ENCODE peak calls at places on chromosomes 12 and 14, in eight cellular contexts. One of them, this sample, is unnamed.

GRCh38 chr12:93108958-93109357 is 179.9 kb upstream of the EEA1 start:
- DNase-seq in SK-N-SH: no peak
- DNase-seq in A549: no peak
- DNase-seq in tibial nerve: no peak
- DNase-seq in stomach: no peak
- DNase-seq in ovary: no peak
- DNase-seq in HepG2: no peak
- DNase-seq in sigmoid colon: no peak
- DNase-seq in this sample: no peak

GRCh38 chr14:78164226-78164853 is 5.8 kb upstream of the NRXN3 start:
- DNase-seq in SK-N-SH: peak; percentile 61
- DNase-seq in A549: peak; percentile 48
- DNase-seq in tibial nerve: no peak
- DNase-seq in stomach: peak; percentile 47
- DNase-seq in ovary: no peak
- DNase-seq in HepG2: peak; percentile 15
- DNase-seq in sigmoid colon: no peak
- DNase-seq in this sample: no peak

GRCh38 chr14:42523656-42524055 is 917.0 kb downstream of the LRFN5 start:
- DNase-seq in SK-N-SH: no peak
- DNase-seq in A549: no peak
- DNase-seq in tibial nerve: no peak
- DNase-seq in stomach: no peak
- DNase-seq in ovary: no peak
- DNase-seq in HepG2: no peak
- DNase-seq in sigmoid colon: no peak
- DNase-seq in this sample: no peak

GRCh38 chr14:71498151-71498734 is 434.0 kb upstream of the RGS6 start:
- DNase-seq in SK-N-SH: no peak
- DNase-seq in A549: no peak
- DNase-seq in tibial nerve: no peak
- DNase-seq in stomach: no peak
- DNase-seq in ovary: no peak
- DNase-seq in HepG2: no peak
- DNase-seq in sigmoid colon: no peak
- DNase-seq in this sample: no peak

GRCh38 chr12:130127909-130128763 is 34.1 kb upstream of the FZD10 start:
- DNase-seq in SK-N-SH: no peak
- DNase-seq in A549: no peak
- DNase-seq in tibial nerve: peak; percentile 30
- DNase-seq in stomach: no peak
- DNase-seq in ovary: peak; percentile 40
- DNase-seq in HepG2: no peak
- DNase-seq in sigmoid colon: peak; percentile 74
- DNase-seq in this sample: no peak

GRCh38 chr14:100849432-100849831 is 23.5 kb downstream of the MEG3 start:
- DNase-seq in SK-N-SH: no peak
- DNase-seq in A549: no peak
- DNase-seq in tibial nerve: no peak
- DNase-seq in stomach: no peak
- DNase-seq in ovary: no peak
- DNase-seq in HepG2: no peak
- DNase-seq in sigmoid colon: no peak
- DNase-seq in this sample: no peak

GRCh38 chr14:84961637-84962036 is 568.3 kb upstream of the FLRT2 start:
- DNase-seq in SK-N-SH: no peak
- DNase-seq in A549: no peak
- DNase-seq in tibial nerve: no peak
- DNase-seq in stomach: no peak
- DNase-seq in ovary: no peak
- DNase-seq in HepG2: no peak
- DNase-seq in sigmoid colon: no peak
- DNase-seq in this sample: no peak

GRCh38 chr14:72554401-72554800 is 339.5 kb downstream of the DPF3 start:
- DNase-seq in SK-N-SH: no peak
- DNase-seq in A549: no peak
- DNase-seq in tibial nerve: no peak
- DNase-seq in stomach: no peak
- DNase-seq in ovary: no peak
- DNase-seq in HepG2: no peak
- DNase-seq in sigmoid colon: no peak
- DNase-seq in this sample: no peak

GRCh38 chr12:122013136-122013535 is 8.5 kb upstream of the BCL7A start:
- DNase-seq in SK-N-SH: no peak
- DNase-seq in A549: no peak
- DNase-seq in tibial nerve: no peak
- DNase-seq in stomach: no peak
- DNase-seq in ovary: no peak
- DNase-seq in HepG2: no peak
- DNase-seq in sigmoid colon: no peak
- DNase-seq in this sample: no peak

GRCh38 chr12:70243510-70244331 is 488 bp downstream of the CNOT2 start:
- DNase-seq in SK-N-SH: peak; percentile 93
- DNase-seq in A549: peak; percentile 75
- DNase-seq in tibial nerve: peak; percentile 41
- DNase-seq in stomach: peak; percentile 60
- DNase-seq in ovary: peak; percentile 74
- DNase-seq in HepG2: peak; percentile 43
- DNase-seq in sigmoid colon: peak; percentile 85
- DNase-seq in this sample: peak; percentile 83

GRCh38 chr14:104746951-104747481 is 5.9 kb upstream of the SIVA1 start:
- DNase-seq in SK-N-SH: no peak
- DNase-seq in A549: no peak
- DNase-seq in tibial nerve: no peak
- DNase-seq in stomach: peak; percentile 81
- DNase-seq in ovary: no peak
- DNase-seq in HepG2: no peak
- DNase-seq in sigmoid colon: peak; percentile 90
- DNase-seq in this sample: no peak

GRCh38 chr12:118840399-118840798 is 140.9 kb upstream of the SRRM4 start:
- DNase-seq in SK-N-SH: peak; percentile 30
- DNase-seq in A549: peak; percentile 10
- DNase-seq in tibial nerve: no peak
- DNase-seq in stomach: no peak
- DNase-seq in ovary: no peak
- DNase-seq in HepG2: peak; percentile 29
- DNase-seq in sigmoid colon: no peak
- DNase-seq in this sample: no peak
- TF ChIP-seq CTCF in SK-N-SH: no peak
- TF ChIP-seq CTCF in A549: no peak
- TF ChIP-seq CTCF in tibial nerve: no peak
- TF ChIP-seq CTCF in stomach: no peak
- TF ChIP-seq CTCF in ovary: no peak
- TF ChIP-seq CTCF in HepG2: peak; percentile 59
- TF ChIP-seq CTCF in sigmoid colon: no peak
- TF ChIP-seq CTCF in this sample: no peak

GRCh38 chr12:38139456-38139855 is 177.1 kb upstream of the ALG10B start:
- DNase-seq in SK-N-SH: no peak
- DNase-seq in A549: no peak
- DNase-seq in tibial nerve: no peak
- DNase-seq in stomach: no peak
- DNase-seq in ovary: no peak
- DNase-seq in HepG2: no peak
- DNase-seq in sigmoid colon: no peak
- DNase-seq in this sample: no peak

GRCh38 chr12:38138225-38139221 is 178.1 kb upstream of the ALG10B start:
- DNase-seq in SK-N-SH: peak; percentile 72
- DNase-seq in A549: peak; percentile 81
- DNase-seq in tibial nerve: peak; percentile 93
- DNase-seq in stomach: peak; percentile 82
- DNase-seq in ovary: peak; percentile 51
- DNase-seq in HepG2: peak; percentile 60
- DNase-seq in sigmoid colon: peak; percentile 81
- DNase-seq in this sample: peak; percentile 84

GRCh38 chr12:38141239-38141638 is 175.3 kb upstream of the ALG10B start:
- DNase-seq in SK-N-SH: no peak
- DNase-seq in A549: no peak
- DNase-seq in tibial nerve: no peak
- DNase-seq in stomach: no peak
- DNase-seq in ovary: no peak
- DNase-seq in HepG2: no peak
- DNase-seq in sigmoid colon: no peak
- DNase-seq in this sample: no peak

GRCh38 chr12:38137287-38137686 is 179.3 kb upstream of the ALG10B start:
- DNase-seq in SK-N-SH: no peak
- DNase-seq in A549: no peak
- DNase-seq in tibial nerve: no peak
- DNase-seq in stomach: no peak
- DNase-seq in ovary: no peak
- DNase-seq in HepG2: no peak
- DNase-seq in sigmoid colon: no peak
- DNase-seq in this sample: no peak

GRCh38 chr12:38137716-38138115 is 178.9 kb upstream of the ALG10B start:
- DNase-seq in SK-N-SH: no peak
- DNase-seq in A549: no peak
- DNase-seq in tibial nerve: no peak
- DNase-seq in stomach: no peak
- DNase-seq in ovary: no peak
- DNase-seq in HepG2: no peak
- DNase-seq in sigmoid colon: no peak
- DNase-seq in this sample: no peak
- TF ChIP-seq EP300 in SK-N-SH: no peak
- TF ChIP-seq EP300 in A549: no peak
- TF ChIP-seq EP300 in tibial nerve: no peak
- TF ChIP-seq EP300 in stomach: no peak
- TF ChIP-seq EP300 in ovary: no peak
- TF ChIP-seq EP300 in HepG2: no peak
- TF ChIP-seq EP300 in sigmoid colon: no peak
- TF ChIP-seq EP300 in this sample: no peak

GRCh38 chr12:24778486-24779304 is 170.2 kb downstream of the BCAT1 start:
- DNase-seq in SK-N-SH: peak; percentile 11
- DNase-seq in A549: peak; percentile 42
- DNase-seq in tibial nerve: no peak
- DNase-seq in stomach: no peak
- DNase-seq in ovary: no peak
- DNase-seq in HepG2: peak; percentile 58
- DNase-seq in sigmoid colon: no peak
- DNase-seq in this sample: no peak
- TF ChIP-seq CTCF in SK-N-SH: peak; percentile 64
- TF ChIP-seq CTCF in A549: peak; percentile 23
- TF ChIP-seq CTCF in tibial nerve: no peak
- TF ChIP-seq CTCF in stomach: no peak
- TF ChIP-seq CTCF in ovary: no peak
- TF ChIP-seq CTCF in HepG2: peak; percentile 70
- TF ChIP-seq CTCF in sigmoid colon: peak; percentile 19
- TF ChIP-seq CTCF in this sample: no peak

GRCh38 chr12:7935773-7936581 is at the start of gene SLC2A3:
- DNase-seq in SK-N-SH: peak; percentile 43
- DNase-seq in A549: peak; percentile 84
- DNase-seq in tibial nerve: peak; percentile 90
- DNase-seq in stomach: peak; percentile 32
- DNase-seq in ovary: peak; percentile 25
- DNase-seq in HepG2: peak; percentile 84
- DNase-seq in sigmoid colon: peak; percentile 75
- DNase-seq in this sample: peak; percentile 77
- TF ChIP-seq EP300 in SK-N-SH: no peak
- TF ChIP-seq EP300 in A549: no peak
- TF ChIP-seq EP300 in tibial nerve: peak; percentile 100
- TF ChIP-seq EP300 in stomach: no peak
- TF ChIP-seq EP300 in ovary: no peak
- TF ChIP-seq EP300 in HepG2: no peak
- TF ChIP-seq EP300 in sigmoid colon: no peak
- TF ChIP-seq EP300 in this sample: no peak

DNA sequence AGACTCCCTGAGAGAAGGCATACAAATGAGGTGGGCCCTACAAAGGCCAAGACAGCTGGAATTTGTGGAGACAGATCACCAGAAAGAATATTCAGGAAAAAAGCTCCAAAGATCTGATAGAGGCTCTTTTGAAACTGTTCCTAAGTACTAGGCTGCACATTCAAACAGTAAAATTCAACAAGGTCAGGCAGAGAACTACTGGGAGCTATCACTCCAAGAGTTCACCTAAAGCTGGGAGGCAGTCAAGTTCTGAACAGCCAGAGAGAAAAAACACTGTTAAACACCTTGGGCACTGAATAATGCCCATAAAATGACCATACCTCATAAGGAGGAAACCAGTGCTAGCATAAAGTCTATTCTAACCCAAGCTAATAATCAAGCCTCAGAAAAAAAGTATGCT is 28.6 kb downstream of the MED13L start:
- DNase-seq in SK-N-SH: no peak
- DNase-seq in A549: no peak
- DNase-seq in tibial nerve: no peak
- DNase-seq in stomach: no peak
- DNase-seq in ovary: no peak
- DNase-seq in HepG2: no peak
- DNase-seq in sigmoid colon: no peak
- DNase-seq in this sample: no peak
- TF ChIP-seq CTCF in SK-N-SH: no peak
- TF ChIP-seq CTCF in A549: no peak
- TF ChIP-seq CTCF in tibial nerve: no peak
- TF ChIP-seq CTCF in stomach: no peak
- TF ChIP-seq CTCF in ovary: no peak
- TF ChIP-seq CTCF in HepG2: no peak
- TF ChIP-seq CTCF in sigmoid colon: no peak
- TF ChIP-seq CTCF in this sample: no peak

DNA sequence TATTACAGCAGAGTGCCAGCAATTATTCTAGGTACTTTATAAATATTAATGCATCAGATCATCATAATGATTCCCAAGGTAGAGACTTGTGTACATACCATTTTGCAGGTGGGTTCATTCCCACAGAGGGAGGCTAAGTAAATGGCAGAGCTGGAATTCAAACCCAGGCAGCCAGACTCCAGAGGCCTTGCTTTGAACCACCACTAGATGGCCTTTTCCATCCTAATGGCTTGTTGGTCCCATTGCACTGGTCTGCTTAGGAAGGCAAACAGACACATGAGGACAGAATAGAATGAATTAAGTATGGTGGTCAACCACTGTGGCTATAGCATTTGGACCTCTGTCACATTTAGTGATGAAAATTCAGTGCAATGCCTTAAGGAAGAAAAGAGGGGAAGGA is 158.7 kb downstream of the METTL25 start:
- DNase-seq in SK-N-SH: peak; percentile 1
- DNase-seq in A549: peak; percentile 52
- DNase-seq in tibial nerve: no peak
- DNase-seq in stomach: no peak
- DNase-seq in ovary: no peak
- DNase-seq in HepG2: peak; percentile 17
- DNase-seq in sigmoid colon: no peak
- DNase-seq in this sample: no peak
- TF ChIP-seq EP300 in SK-N-SH: no peak
- TF ChIP-seq EP300 in A549: no peak
- TF ChIP-seq EP300 in tibial nerve: no peak
- TF ChIP-seq EP300 in stomach: no peak
- TF ChIP-seq EP300 in ovary: no peak
- TF ChIP-seq EP300 in HepG2: no peak
- TF ChIP-seq EP300 in sigmoid colon: no peak
- TF ChIP-seq EP300 in this sample: no peak

DNA sequence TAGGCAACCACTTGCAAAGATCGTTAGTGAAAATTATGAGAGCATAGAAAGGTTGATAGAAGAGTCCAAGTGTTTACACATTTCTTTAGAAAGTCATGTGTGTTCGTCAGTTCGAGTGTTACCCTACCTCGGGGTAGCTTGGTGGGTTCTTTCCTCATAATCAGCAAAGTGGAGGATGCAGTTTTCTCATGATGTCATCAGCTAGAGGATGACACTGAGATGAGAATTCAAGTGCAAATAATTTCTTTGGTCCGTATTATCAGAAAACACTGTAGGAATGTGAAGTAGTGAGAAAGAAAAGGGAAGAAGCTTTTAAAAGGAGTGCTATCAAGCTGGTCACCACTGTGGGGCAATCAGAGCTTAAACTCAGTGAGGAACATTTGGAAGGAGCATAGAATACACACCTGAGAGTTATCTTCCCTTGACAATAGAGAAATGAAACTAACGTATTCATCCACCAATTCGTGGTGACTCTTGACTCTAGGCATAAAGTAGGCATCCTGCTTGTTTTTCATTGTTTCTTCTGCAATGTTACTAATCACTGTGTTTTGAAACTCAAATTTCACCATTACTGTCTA is 1340.9 kb upstream of the TMEM132C start:
- DNase-seq in SK-N-SH: no peak
- DNase-seq in A549: peak; percentile 6
- DNase-seq in tibial nerve: no peak
- DNase-seq in stomach: no peak
- DNase-seq in ovary: no peak
- DNase-seq in HepG2: no peak
- DNase-seq in sigmoid colon: no peak
- DNase-seq in this sample: no peak
- TF ChIP-seq CTCF in SK-N-SH: no peak
- TF ChIP-seq CTCF in A549: no peak
- TF ChIP-seq CTCF in tibial nerve: no peak
- TF ChIP-seq CTCF in stomach: no peak
- TF ChIP-seq CTCF in ovary: no peak
- TF ChIP-seq CTCF in HepG2: no peak
- TF ChIP-seq CTCF in sigmoid colon: no peak
- TF ChIP-seq CTCF in this sample: no peak

This sample was measured in suprapubic skin.